ENCODE peak calls at places on chromosome 10, in seven cellular contexts. One of them, this sample, is unnamed.

GRCh38 chr10:30803058-30803457 is 173.5 kb upstream of the LYZL2 start:
- DNase-seq in NCI-H1092: no peak
- DNase-seq in CD4-positive, alpha-beta T cell: no peak
- DNase-seq in ascending aorta: no peak
- DNase-seq in SK-N-DZ: no peak
- DNase-seq in T-helper 9 cell: no peak
- DNase-seq in aorta: no peak
- DNase-seq in this sample: no peak

GRCh38 chr10:28839600-28840007 is 162.3 kb downstream of the BAMBI start:
- DNase-seq in NCI-H1092: peak; percentile 67
- DNase-seq in CD4-positive, alpha-beta T cell: no peak
- DNase-seq in ascending aorta: no peak
- DNase-seq in SK-N-DZ: no peak
- DNase-seq in T-helper 9 cell: no peak
- DNase-seq in aorta: no peak
- DNase-seq in this sample: no peak

GRCh38 chr10:79127151-79127961 is 58.6 kb downstream of the ZMIZ1 start:
- DNase-seq in NCI-H1092: no peak
- DNase-seq in CD4-positive, alpha-beta T cell: no peak
- DNase-seq in ascending aorta: no peak
- DNase-seq in SK-N-DZ: no peak
- DNase-seq in T-helper 9 cell: no peak
- DNase-seq in aorta: peak; percentile 84
- DNase-seq in this sample: peak; percentile 95

GRCh38 chr10:29285624-29286051 is 3.2 kb upstream of the LYZL1 start:
- DNase-seq in NCI-H1092: no peak
- DNase-seq in CD4-positive, alpha-beta T cell: no peak
- DNase-seq in ascending aorta: no peak
- DNase-seq in SK-N-DZ: no peak
- DNase-seq in T-helper 9 cell: no peak
- DNase-seq in aorta: no peak
- DNase-seq in this sample: no peak

GRCh38 chr10:44233561-44234470 is 151.1 kb downstream of the CXCL12 start:
- DNase-seq in NCI-H1092: no peak
- DNase-seq in CD4-positive, alpha-beta T cell: no peak
- DNase-seq in ascending aorta: no peak
- DNase-seq in SK-N-DZ: peak; percentile 91
- DNase-seq in T-helper 9 cell: no peak
- DNase-seq in aorta: no peak
- DNase-seq in this sample: no peak

GRCh38 chr10:45308707-45309106 is 6.7 kb downstream of the OR13A1 start:
- DNase-seq in NCI-H1092: no peak
- DNase-seq in CD4-positive, alpha-beta T cell: no peak
- DNase-seq in ascending aorta: no peak
- DNase-seq in SK-N-DZ: no peak
- DNase-seq in T-helper 9 cell: no peak
- DNase-seq in aorta: no peak
- DNase-seq in this sample: no peak

GRCh38 chr10:133364645-133365431 is 7.0 kb upstream of the FUOM start:
- DNase-seq in NCI-H1092: peak; percentile 32
- DNase-seq in CD4-positive, alpha-beta T cell: no peak
- DNase-seq in ascending aorta: no peak
- DNase-seq in SK-N-DZ: no peak
- DNase-seq in T-helper 9 cell: no peak
- DNase-seq in aorta: peak; percentile 69
- DNase-seq in this sample: no peak

GRCh38 chr10:1365540-1366082 is 309.4 kb downstream of the WDR37 start:
- DNase-seq in NCI-H1092: no peak
- DNase-seq in CD4-positive, alpha-beta T cell: no peak
- DNase-seq in ascending aorta: no peak
- DNase-seq in SK-N-DZ: no peak
- DNase-seq in T-helper 9 cell: no peak
- DNase-seq in aorta: no peak
- DNase-seq in this sample: no peak

GRCh38 chr10:129964611-129965417 is 740 bp upstream of the EBF3 start:
- DNase-seq in NCI-H1092: no peak
- DNase-seq in CD4-positive, alpha-beta T cell: no peak
- DNase-seq in ascending aorta: no peak
- DNase-seq in SK-N-DZ: peak; percentile 48
- DNase-seq in T-helper 9 cell: no peak
- DNase-seq in aorta: no peak
- DNase-seq in this sample: peak; percentile 87

GRCh38 chr10:75350791-75351190 is 50.8 kb downstream of the ZNF503 start:
- DNase-seq in NCI-H1092: no peak
- DNase-seq in CD4-positive, alpha-beta T cell: no peak
- DNase-seq in ascending aorta: no peak
- DNase-seq in SK-N-DZ: no peak
- DNase-seq in T-helper 9 cell: no peak
- DNase-seq in aorta: no peak
- DNase-seq in this sample: no peak

GRCh38 chr10:132544744-132545658 is 7.4 kb downstream of the INPP5A start:
- DNase-seq in NCI-H1092: no peak
- DNase-seq in CD4-positive, alpha-beta T cell: no peak
- DNase-seq in ascending aorta: no peak
- DNase-seq in SK-N-DZ: no peak
- DNase-seq in T-helper 9 cell: no peak
- DNase-seq in aorta: peak; percentile 72
- DNase-seq in this sample: no peak

GRCh38 chr10:60521974-60522405 is 132.3 kb upstream of the ANK3 start:
- DNase-seq in NCI-H1092: no peak
- DNase-seq in CD4-positive, alpha-beta T cell: no peak
- DNase-seq in ascending aorta: no peak
- DNase-seq in SK-N-DZ: peak; percentile 97
- DNase-seq in T-helper 9 cell: no peak
- DNase-seq in aorta: no peak
- DNase-seq in this sample: no peak

GRCh38 chr10:6018422-6018821 is 41.1 kb upstream of the IL15RA start:
- DNase-seq in NCI-H1092: no peak
- DNase-seq in CD4-positive, alpha-beta T cell: no peak
- DNase-seq in ascending aorta: no peak
- DNase-seq in SK-N-DZ: no peak
- DNase-seq in T-helper 9 cell: no peak
- DNase-seq in aorta: no peak
- DNase-seq in this sample: no peak

GRCh38 chr10:131440405-131441360 is 129.2 kb upstream of the TCERG1L start:
- DNase-seq in NCI-H1092: no peak
- DNase-seq in CD4-positive, alpha-beta T cell: no peak
- DNase-seq in ascending aorta: no peak
- DNase-seq in SK-N-DZ: no peak
- DNase-seq in T-helper 9 cell: no peak
- DNase-seq in aorta: no peak
- DNase-seq in this sample: no peak

GRCh38 chr10:36629476-36629875 is 495.9 kb upstream of the ANKRD30A start:
- DNase-seq in NCI-H1092: no peak
- DNase-seq in CD4-positive, alpha-beta T cell: no peak
- DNase-seq in ascending aorta: no peak
- DNase-seq in SK-N-DZ: peak; percentile 5
- DNase-seq in T-helper 9 cell: no peak
- DNase-seq in aorta: no peak
- DNase-seq in this sample: no peak

GRCh38 chr10:20954519-20954918 is 57.4 kb upstream of the NEBL start:
- DNase-seq in NCI-H1092: no peak
- DNase-seq in CD4-positive, alpha-beta T cell: no peak
- DNase-seq in ascending aorta: no peak
- DNase-seq in SK-N-DZ: no peak
- DNase-seq in T-helper 9 cell: no peak
- DNase-seq in aorta: no peak
- DNase-seq in this sample: no peak

GRCh38 chr10:28945959-28946358 is 268.6 kb downstream of the BAMBI start:
- DNase-seq in NCI-H1092: no peak
- DNase-seq in CD4-positive, alpha-beta T cell: no peak
- DNase-seq in ascending aorta: no peak
- DNase-seq in SK-N-DZ: no peak
- DNase-seq in T-helper 9 cell: no peak
- DNase-seq in aorta: no peak
- DNase-seq in this sample: no peak

GRCh38 chr10:131743190-131744151 is 157.3 kb upstream of the PPP2R2D start:
- DNase-seq in NCI-H1092: no peak
- DNase-seq in CD4-positive, alpha-beta T cell: no peak
- DNase-seq in ascending aorta: no peak
- DNase-seq in SK-N-DZ: no peak
- DNase-seq in T-helper 9 cell: no peak
- DNase-seq in aorta: peak; percentile 69
- DNase-seq in this sample: no peak

GRCh38 chr10:69866688-69867461 is 65.2 kb downstream of the COL13A1 start:
- DNase-seq in NCI-H1092: no peak
- DNase-seq in CD4-positive, alpha-beta T cell: no peak
- DNase-seq in ascending aorta: no peak
- DNase-seq in SK-N-DZ: no peak
- DNase-seq in T-helper 9 cell: no peak
- DNase-seq in aorta: no peak
- DNase-seq in this sample: no peak

GRCh38 chr10:88386204-88386877 is 196.8 kb downstream of the RNLS start:
- DNase-seq in NCI-H1092: no peak
- DNase-seq in CD4-positive, alpha-beta T cell: no peak
- DNase-seq in ascending aorta: no peak
- DNase-seq in SK-N-DZ: no peak
- DNase-seq in T-helper 9 cell: no peak
- DNase-seq in aorta: no peak
- DNase-seq in this sample: no peak

This sample was measured in lower leg skin.